ENCODE peak calls at places on chromosome 22, in five cellular contexts. H is suprapubic skin, X is A549, S is ovary, A is tibial nerve. F is an unnamed sample. For H3K4me1 and H3K9me3, the result is how much of the 10 kb centered on the place peaks cover.

GRCh38 chr22:42868751-42869251 is 11.7 kb upstream of the ARFGAP3 start:
- DNase-seq in A (no peak), X (no peak), H (no peak), S (no peak), F (peak)

GRCh38 chr22:19981961-19982920 is 34.4 kb downstream of the ARVCF start:
- DNase-seq in H (no peak), X (no peak), A (no peak), S (peak), F (no peak)

GRCh38 chr22:16829985-16830384 is 4.8 kb upstream of the XKR3 start:
- DNase-seq in S (no peak), H (no peak), A (no peak), X (no peak), F (no peak)

GRCh38 chr22:38782402-38783094 is 11.4 kb downstream of the DNAL4 start:
- DNase-seq in S (no peak), X (no peak), H (no peak), A (no peak), F (no peak)

GRCh38 chr22:26554956-26555355 is 35.0 kb downstream of the TPST2 start:
- DNase-seq in H (no peak), X (no peak), A (no peak), S (no peak), F (no peak)

GRCh38 chr22:20979243-20979809 is 2.8 kb upstream of the LZTR1 start:
- DNase-seq in H (no peak), X (no peak), A (no peak), S (peak), F (peak)

GRCh38 chr22:19106886-19107729 is 15.1 kb downstream of the DGCR2 start:
- DNase-seq in X (no peak), H (peak), S (no peak), A (no peak), F (no peak)

GRCh38 chr22:22720201-22720723 is 75.8 kb downstream of the GGTLC2 start:
- DNase-seq in A (peak), H (no peak), X (peak), S (no peak), F (peak)

GRCh38 chr22:39528080-39528661 is 4.4 kb downstream of the RPS19BP1 start:
- DNase-seq in A (no peak), H (no peak), X (no peak), S (no peak), F (peak)

GRCh38 chr22:34068011-34068410 is 147.7 kb upstream of the LARGE1 start:
- DNase-seq in A (no peak), X (no peak), S (no peak), H (no peak), F (no peak)

GRCh38 chr22:30562391-30562790 is 12.1 kb downstream of the GAL3ST1 start:
- DNase-seq in S (no peak), X (peak), H (no peak), A (no peak), F (no peak)

GRCh38 chr22:36619797-36620390 is 83.7 kb downstream of the CACNG2 start:
- DNase-seq in X (no peak), A (no peak), S (no peak), H (no peak), F (no peak)

GRCh38 chr22:39856588-39856987 is 37.0 kb downstream of the ENTHD1 start:
- DNase-seq in X (peak), A (no peak), H (no peak), S (no peak), F (no peak)

GRCh38 chr22:43110927-43111623 is 525 bp downstream of the BIK start:
- DNase-seq in A (no peak), S (peak), X (no peak), H (no peak), F (peak)

GRCh38 chr22:36374603-36375024 is 13.2 kb downstream of the MYH9 start:
- DNase-seq in A (no peak), H (no peak), S (no peak), X (peak), F (peak)

DNA sequence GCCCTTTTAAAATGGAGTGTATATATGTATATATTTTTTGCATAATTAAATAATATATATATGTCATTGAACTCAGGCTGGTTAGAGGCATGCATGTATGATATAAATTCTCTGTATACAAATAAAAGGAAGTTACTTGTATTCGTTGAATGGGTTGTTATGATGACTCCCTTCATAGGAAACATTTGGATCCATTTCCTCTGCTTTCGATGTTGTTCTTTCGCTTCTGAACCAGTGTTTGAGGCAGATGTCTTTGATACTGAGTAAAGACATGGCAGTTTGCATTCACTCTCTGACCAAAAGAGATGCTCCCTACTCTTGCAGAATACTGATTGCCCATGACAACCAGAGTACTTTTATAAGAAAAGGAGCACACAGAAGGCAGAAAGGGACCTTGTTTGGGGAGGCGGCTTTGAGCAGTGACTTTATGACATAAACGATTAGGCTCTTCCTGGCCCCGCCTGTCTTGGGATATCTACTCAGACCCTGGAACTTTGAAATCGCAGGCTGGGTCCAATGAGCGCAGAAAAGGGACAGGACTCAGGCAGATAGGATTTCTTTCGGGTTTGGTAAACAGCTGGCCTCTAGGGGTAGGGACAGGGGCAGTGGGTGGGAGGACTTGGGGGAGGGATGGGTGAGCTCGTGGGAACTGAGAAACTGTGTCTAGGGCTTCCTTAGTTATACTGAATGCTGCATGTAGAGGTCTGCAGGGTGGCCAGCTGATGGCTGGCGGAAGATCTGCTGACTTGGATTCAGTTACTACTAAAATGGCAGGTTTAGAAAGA is 23.2 kb downstream of the TIMP3 start:
- DNase-seq in X (no peak), S (no peak), H (no peak), A (no peak), F (no peak)
- H3K4me1 ChIP-seq in X (under half), S (under half), H (half or more), A (under half), F (under half)

GRCh38 chr22:49865156-49865555 is 11.5 kb downstream of the ZBED4 start:
- DNase-seq in X (no peak), S (no peak), H (no peak), A (no peak), F (peak)
- H3K9me3 ChIP-seq in X (under half), S (under half), H (under half), A (under half), F (under half)

GRCh38 chr22:44776535-44777363 is 24.4 kb downstream of the ARHGAP8 start:
- DNase-seq in S (no peak), H (no peak), X (no peak), A (no peak), F (peak)
- TF ChIP-seq EP300 in S (no peak), H (no peak), X (no peak), A (no peak), F (no peak)

DNA sequence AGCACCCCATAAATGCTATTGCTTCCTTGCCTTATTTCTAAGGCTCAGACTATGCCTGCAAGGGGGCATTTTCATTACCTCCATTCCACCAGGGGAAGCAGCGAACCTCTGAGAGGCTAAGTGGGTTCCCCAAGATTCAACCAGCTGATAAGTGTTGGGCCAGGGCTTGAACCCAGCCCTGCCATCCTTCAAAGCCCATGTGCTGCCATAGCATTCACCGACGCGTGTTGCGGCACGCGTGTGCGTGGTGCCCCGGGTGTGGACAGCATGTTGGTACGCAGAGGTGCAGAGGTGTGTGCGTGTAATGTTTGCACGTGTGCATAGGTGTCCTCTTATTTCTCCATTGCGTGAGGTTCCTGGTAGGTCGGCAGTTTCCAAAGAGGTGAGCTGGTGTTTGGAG is 66.0 kb upstream of the PPARA start:
- DNase-seq in X (no peak), A (no peak), S (peak), H (no peak), F (peak)
- H3K4me1 ChIP-seq in X (half or more), A (under half), S (under half), H (half or more), F (half or more)

GRCh38 chr22:48695731-48696305 is 1131.9 kb downstream of the BRD1 start:
- DNase-seq in S (no peak), A (no peak), X (no peak), H (no peak), F (no peak)
- H3K9me3 ChIP-seq in S (under half), A (under half), X (under half), H (under half), F (under half)